ENCODE peak calls at places on chromosomes 16 and 17, in seven cellular contexts. U, F, Z, W, B, D and H are unnamed samples.

GRCh38 chr17:37662358-37662757 is 19.1 kb upstream of the DDX52 start:
- DNase-seq in U (no peak), F (no peak), Z (no peak), W (no peak), B (no peak), D (no peak), H (no peak)

GRCh38 chr16:74026373-74027281 is 270.0 kb upstream of the PSMD7 start:
- DNase-seq in U (no peak), F (no peak), Z (no peak), W (no peak), B (no peak), D (no peak), H (no peak)

GRCh38 chr17:76873856-76874255 is 5.7 kb downstream of the MGAT5B start:
- DNase-seq in U (no peak), F (no peak), Z (no peak), W (no peak), B (no peak), D (no peak), H (no peak)

GRCh38 chr16:85750827-85751641 is at the start of gene C16orf74:
- DNase-seq in U (no peak), F (no peak), Z (no peak), W (peak; percentile 55), B (no peak), D (peak; percentile 68), H (peak; percentile 55)

GRCh38 chr16:159136-159849 is 6.5 kb upstream of the HBM start:
- DNase-seq in U (no peak), F (no peak), Z (no peak), W (no peak), B (no peak), D (no peak), H (no peak)

GRCh38 chr17:79761894-79762570 is 15.9 kb upstream of the CBX2 start:
- DNase-seq in U (no peak), F (no peak), Z (no peak), W (no peak), B (no peak), D (no peak), H (no peak)

GRCh38 chr17:49383048-49383447 is 21.0 kb upstream of the ZNF652 start:
- DNase-seq in U (no peak), F (no peak), Z (no peak), W (no peak), B (no peak), D (no peak), H (no peak)

GRCh38 chr17:82106697-82107305 is 8.8 kb upstream of the FASN start:
- DNase-seq in U (no peak), F (no peak), Z (no peak), W (no peak), B (no peak), D (no peak), H (no peak)

GRCh38 chr17:44083250-44083849 is 12.8 kb downstream of the G6PC3 start:
- DNase-seq in U (no peak), F (no peak), Z (no peak), W (no peak), B (no peak), D (peak; percentile 29), H (no peak)

GRCh38 chr16:1413684-1414531 is 596 bp downstream of the UNKL start:
- DNase-seq in U (peak; percentile 41), F (no peak), Z (peak; percentile 38), W (peak; percentile 60), B (no peak), D (peak; percentile 23), H (peak; percentile 87)

GRCh38 chr16:49698931-49699715 is 156.8 kb downstream of the ZNF423 start:
- DNase-seq in U (no peak), F (peak; percentile 57), Z (no peak), W (no peak), B (no peak), D (no peak), H (no peak)

GRCh38 chr16:67942200-67942509 is 1.8 kb downstream of the LCAT start:
- DNase-seq in U (peak; percentile 25), F (no peak), Z (no peak), W (no peak), B (no peak), D (no peak), H (no peak)

GRCh38 chr17:81993726-81994592 is 16.5 kb downstream of the ASPSCR1 start:
- DNase-seq in U (no peak), F (no peak), Z (no peak), W (no peak), B (no peak), D (no peak), H (no peak)

GRCh38 chr17:17191346-17191792 is 14.8 kb downstream of the PLD6 start:
- DNase-seq in U (no peak), F (no peak), Z (no peak), W (no peak), B (no peak), D (no peak), H (no peak)

GRCh38 chr16:81995651-81996050 is 15.6 kb downstream of the SDR42E1 start:
- DNase-seq in U (no peak), F (no peak), Z (no peak), W (no peak), B (no peak), D (no peak), H (no peak)

GRCh38 chr17:64599187-64599676 is 62.9 kb downstream of the SMURF2 start:
- DNase-seq in U (peak; percentile 33), F (no peak), Z (peak; percentile 16), W (peak; percentile 26), B (no peak), D (no peak), H (peak; percentile 60)

GRCh38 chr17:16459850-16460550 is 32.0 kb downstream of the LRRC75A start:
- DNase-seq in U (no peak), F (no peak), Z (no peak), W (no peak), B (no peak), D (peak; percentile 47), H (no peak)

GRCh38 chr16:83554096-83554495 is 253.7 kb upstream of the HSBP1 start:
- DNase-seq in U (no peak), F (no peak), Z (no peak), W (no peak), B (no peak), D (no peak), H (no peak)

GRCh38 chr16:57279780-57280638 is 4.5 kb downstream of the PLLP start:
- DNase-seq in U (no peak), F (no peak), Z (no peak), W (no peak), B (no peak), D (no peak), H (no peak)

GRCh38 chr17:77869665-77870132 is 88.8 kb upstream of the TNRC6C start:
- DNase-seq in U (no peak), F (no peak), Z (no peak), W (peak; percentile 97), B (no peak), D (no peak), H (no peak)

GRCh38 chr17:77675411-77675810 is 283.1 kb upstream of the TNRC6C start:
- DNase-seq in U (no peak), F (no peak), Z (no peak), W (no peak), B (no peak), D (no peak), H (no peak)

GRCh38 chr17:67993153-67993997 is 2.9 kb downstream of the C17orf58 start:
- DNase-seq in U (peak; percentile 49), F (no peak), Z (peak; percentile 52), W (peak; percentile 75), B (peak; percentile 93), D (peak; percentile 73), H (peak; percentile 85)

GRCh38 chr17:7851438-7852261 is 3.2 kb upstream of the TMEM88 start:
- DNase-seq in U (peak; percentile 92), F (no peak), Z (peak; percentile 85), W (peak; percentile 95), B (peak; percentile 97), D (peak; percentile 84), H (peak; percentile 96)

GRCh38 chr17:51258756-51259573 is 884 bp downstream of the MBTD1 start:
- DNase-seq in U (no peak), F (peak; percentile 3), Z (no peak), W (peak; percentile 23), B (no peak), D (peak; percentile 4), H (no peak)

GRCh38 chr17:4600563-4600962 is 16.2 kb downstream of the SMTNL2 start:
- DNase-seq in U (no peak), F (no peak), Z (no peak), W (no peak), B (no peak), D (no peak), H (no peak)

GRCh38 chr17:28327709-28328108 is 7.6 kb downstream of the IFT20 start:
- DNase-seq in U (no peak), F (no peak), Z (no peak), W (no peak), B (no peak), D (no peak), H (no peak)

GRCh38 chr16:78993342-78993741 is 607.2 kb downstream of the MAF start:
- DNase-seq in U (no peak), F (no peak), Z (no peak), W (no peak), B (no peak), D (no peak), H (no peak)

GRCh38 chr16:85681255-85681654 is 7.5 kb downstream of the GINS2 start:
- DNase-seq in U (no peak), F (no peak), Z (no peak), W (no peak), B (no peak), D (no peak), H (no peak)

GRCh38 chr16:85683363-85683762 is 5.4 kb downstream of the GINS2 start:
- DNase-seq in U (no peak), F (no peak), Z (no peak), W (no peak), B (no peak), D (no peak), H (no peak)

GRCh38 chr16:29805232-29806095 is 865 bp upstream of the MAZ start:
- DNase-seq in U (peak; percentile 96), F (peak; percentile 98), Z (peak; percentile 97), W (peak; percentile 98), B (peak; percentile 99), D (peak; percentile 96), H (peak; percentile 99)

GRCh38 chr16:64094170-64094960 is 1027.5 kb downstream of the CDH11 start:
- DNase-seq in U (no peak), F (no peak), Z (no peak), W (no peak), B (no peak), D (no peak), H (no peak)

GRCh38 chr16:59154295-59154694 is 420.2 kb upstream of the GOT2 start:
- DNase-seq in U (no peak), F (no peak), Z (no peak), W (no peak), B (no peak), D (no peak), H (no peak)

GRCh38 chr17:18959071-18959844 is 7.3 kb downstream of the SLC5A10 start:
- DNase-seq in U (no peak), F (no peak), Z (no peak), W (no peak), B (no peak), D (no peak), H (no peak)

GRCh38 chr17:65743313-65743665 is 181.8 kb upstream of the AXIN2 start:
- DNase-seq in U (no peak), F (no peak), Z (no peak), W (no peak), B (no peak), D (no peak), H (no peak)

GRCh38 chr17:79785900-79786810 is 8.2 kb downstream of the CBX2 start:
- DNase-seq in U (no peak), F (no peak), Z (no peak), W (no peak), B (no peak), D (no peak), H (no peak)

GRCh38 chr16:75116081-75116910 is at the start of gene LDHD:
- DNase-seq in U (no peak), F (no peak), Z (no peak), W (no peak), B (no peak), D (peak; percentile 21), H (no peak)

GRCh38 chr16:19068237-19068815 is 912 bp downstream of the COQ7 start:
- DNase-seq in U (no peak), F (no peak), Z (no peak), W (no peak), B (no peak), D (no peak), H (no peak)

GRCh38 chr16:54334208-54334607 is 47.6 kb upstream of the IRX3 start:
- DNase-seq in U (no peak), F (no peak), Z (no peak), W (no peak), B (no peak), D (no peak), H (no peak)